ENCODE peak calls at places on chromosomes 4 and X, in ten cellular contexts. One of them, this sample, is unnamed.

GRCh38 chr4:26076896-26077295 is 162.9 kb downstream of the SMIM20 start:
- DNase-seq in kidney epithelial cell: no peak
- DNase-seq in astrocyte of the spinal cord: no peak
- DNase-seq in NCI-H1694: no peak
- DNase-seq in nucleus accumbens: no peak
- DNase-seq in transverse colon: no peak
- DNase-seq in activated CD4-positive, alpha-beta T cell treated with anti-CD3 and anti-CD28 coated beads for 36 hours: no peak
- DNase-seq in NCI-H460: no peak
- DNase-seq in fibroblast of mammary gland: peak
- DNase-seq in iPS-NIHi11: no peak
- DNase-seq in this sample: no peak

GRCh38 chr4:3124070-3124767 is 49.7 kb downstream of the HTT start:
- DNase-seq in NCI-H460: no peak
- DNase-seq in astrocyte of the spinal cord: no peak
- DNase-seq in iPS-NIHi11: no peak
- DNase-seq in NCI-H1694: no peak
- DNase-seq in activated CD4-positive, alpha-beta T cell treated with anti-CD3 and anti-CD28 coated beads for 36 hours: peak
- DNase-seq in transverse colon: no peak
- DNase-seq in nucleus accumbens: no peak
- DNase-seq in fibroblast of mammary gland: no peak
- DNase-seq in kidney epithelial cell: no peak
- DNase-seq in this sample: no peak

GRCh38 chr4:172986114-172986513 is 182.5 kb upstream of the GALNT7 start:
- DNase-seq in kidney epithelial cell: no peak
- DNase-seq in NCI-H1694: no peak
- DNase-seq in activated CD4-positive, alpha-beta T cell treated with anti-CD3 and anti-CD28 coated beads for 36 hours: no peak
- DNase-seq in nucleus accumbens: no peak
- DNase-seq in fibroblast of mammary gland: no peak
- DNase-seq in astrocyte of the spinal cord: no peak
- DNase-seq in transverse colon: no peak
- DNase-seq in iPS-NIHi11: no peak
- DNase-seq in NCI-H460: no peak
- DNase-seq in this sample: no peak

GRCh38 chr4:144357970-144358369 is 217.5 kb upstream of the GYPA start:
- DNase-seq in NCI-H1694: no peak
- DNase-seq in fibroblast of mammary gland: no peak
- DNase-seq in nucleus accumbens: no peak
- DNase-seq in activated CD4-positive, alpha-beta T cell treated with anti-CD3 and anti-CD28 coated beads for 36 hours: no peak
- DNase-seq in iPS-NIHi11: no peak
- DNase-seq in astrocyte of the spinal cord: no peak
- DNase-seq in NCI-H460: no peak
- DNase-seq in transverse colon: no peak
- DNase-seq in kidney epithelial cell: no peak
- DNase-seq in this sample: no peak

GRCh38 chr4:7978907-7979651 is 39.4 kb upstream of the AFAP1 start:
- DNase-seq in NCI-H460: no peak
- DNase-seq in transverse colon: no peak
- DNase-seq in astrocyte of the spinal cord: no peak
- DNase-seq in kidney epithelial cell: no peak
- DNase-seq in activated CD4-positive, alpha-beta T cell treated with anti-CD3 and anti-CD28 coated beads for 36 hours: no peak
- DNase-seq in nucleus accumbens: no peak
- DNase-seq in fibroblast of mammary gland: no peak
- DNase-seq in NCI-H1694: no peak
- DNase-seq in iPS-NIHi11: no peak
- DNase-seq in this sample: no peak

GRCh38 chr4:155787113-155787710 is 28.4 kb downstream of the GUCY1B1 start:
- DNase-seq in iPS-NIHi11: peak
- DNase-seq in activated CD4-positive, alpha-beta T cell treated with anti-CD3 and anti-CD28 coated beads for 36 hours: peak
- DNase-seq in astrocyte of the spinal cord: peak
- DNase-seq in NCI-H460: peak
- DNase-seq in transverse colon: no peak
- DNase-seq in kidney epithelial cell: no peak
- DNase-seq in nucleus accumbens: no peak
- DNase-seq in fibroblast of mammary gland: peak
- DNase-seq in NCI-H1694: peak
- DNase-seq in this sample: peak

GRCh38 chrX:24805201-24805600 is 111.5 kb downstream of the POLA1 start:
- DNase-seq in fibroblast of mammary gland: no peak
- DNase-seq in astrocyte of the spinal cord: no peak
- DNase-seq in nucleus accumbens: no peak
- DNase-seq in NCI-H460: no peak
- DNase-seq in iPS-NIHi11: no peak
- DNase-seq in transverse colon: no peak
- DNase-seq in NCI-H1694: no peak
- DNase-seq in kidney epithelial cell: no peak
- DNase-seq in activated CD4-positive, alpha-beta T cell treated with anti-CD3 and anti-CD28 coated beads for 36 hours: no peak
- DNase-seq in this sample: no peak

GRCh38 chr4:168059251-168059650 is 33.1 kb upstream of the ANXA10 start:
- DNase-seq in NCI-H1694: no peak
- DNase-seq in nucleus accumbens: no peak
- DNase-seq in iPS-NIHi11: no peak
- DNase-seq in transverse colon: no peak
- DNase-seq in fibroblast of mammary gland: peak
- DNase-seq in activated CD4-positive, alpha-beta T cell treated with anti-CD3 and anti-CD28 coated beads for 36 hours: no peak
- DNase-seq in NCI-H460: no peak
- DNase-seq in astrocyte of the spinal cord: peak
- DNase-seq in kidney epithelial cell: no peak
- DNase-seq in this sample: no peak

GRCh38 chrX:15854080-15854655 is 445 bp downstream of the AP1S2 start:
- DNase-seq in fibroblast of mammary gland: peak
- DNase-seq in NCI-H1694: no peak
- DNase-seq in transverse colon: peak
- DNase-seq in nucleus accumbens: peak
- DNase-seq in kidney epithelial cell: no peak
- DNase-seq in iPS-NIHi11: peak
- DNase-seq in astrocyte of the spinal cord: no peak
- DNase-seq in activated CD4-positive, alpha-beta T cell treated with anti-CD3 and anti-CD28 coated beads for 36 hours: peak
- DNase-seq in NCI-H460: peak
- DNase-seq in this sample: peak

GRCh38 chr4:79662651-79663050 is 254.6 kb upstream of the GK2 start:
- DNase-seq in iPS-NIHi11: no peak
- DNase-seq in activated CD4-positive, alpha-beta T cell treated with anti-CD3 and anti-CD28 coated beads for 36 hours: no peak
- DNase-seq in kidney epithelial cell: no peak
- DNase-seq in nucleus accumbens: no peak
- DNase-seq in NCI-H460: no peak
- DNase-seq in fibroblast of mammary gland: no peak
- DNase-seq in astrocyte of the spinal cord: no peak
- DNase-seq in NCI-H1694: no peak
- DNase-seq in transverse colon: no peak
- DNase-seq in this sample: no peak

GRCh38 chrX:17464196-17464595 is 89.2 kb downstream of the NHS start:
- DNase-seq in activated CD4-positive, alpha-beta T cell treated with anti-CD3 and anti-CD28 coated beads for 36 hours: no peak
- DNase-seq in NCI-H460: no peak
- DNase-seq in NCI-H1694: no peak
- DNase-seq in fibroblast of mammary gland: peak
- DNase-seq in kidney epithelial cell: no peak
- DNase-seq in transverse colon: no peak
- DNase-seq in iPS-NIHi11: no peak
- DNase-seq in nucleus accumbens: no peak
- DNase-seq in astrocyte of the spinal cord: peak
- DNase-seq in this sample: no peak